ENCODE peak calls at places on chromosomes 11 and 22, in five cellular contexts. B is endothelial cell of umbilical vein, W is astrocyte of the spinal cord, O is dorsolateral prefrontal cortex, H is BJ. L is an unnamed sample.

GRCh38 chr11:111819161-111820058 is 52.0 kb downstream of the ALG9 start:
- DNase-seq in B (peak), W (peak), O (no peak), H (peak), L (peak)

GRCh38 chr11:70567680-70568503 is 169.6 kb downstream of the CTTN start:
- DNase-seq in B (no peak), W (peak), O (peak), H (no peak), L (no peak)

GRCh38 chr11:43756575-43756974 is 76.0 kb downstream of the HSD17B12 start:
- DNase-seq in B (no peak), W (peak), O (no peak), H (no peak), L (no peak)

GRCh38 chr11:46678741-46679130 is 21.7 kb downstream of the ARHGAP1 start:
- DNase-seq in B (no peak), W (no peak), O (no peak), H (no peak), L (no peak)

GRCh38 chr11:18368236-18368635 is 26.1 kb upstream of the LDHA start:
- DNase-seq in B (no peak), W (peak), O (no peak), H (no peak), L (peak)

GRCh38 chr22:45878051-45878764 is 98.8 kb downstream of the WNT7B start:
- DNase-seq in B (no peak), W (no peak), O (peak), H (no peak), L (no peak)

GRCh38 chr11:118996926-118997626 is 862 bp upstream of the CENATAC start:
- DNase-seq in B (peak), W (peak), O (no peak), H (no peak), L (no peak)

GRCh38 chr11:73585834-73586575 is 11.9 kb downstream of the FAM168A start:
- DNase-seq in B (no peak), W (peak), O (no peak), H (no peak), L (no peak)

GRCh38 chr11:17781221-17781620 is 46.6 kb downstream of the KCNC1 start:
- DNase-seq in B (no peak), W (no peak), O (peak), H (no peak), L (no peak)

GRCh38 chr11:118401880-118402590 is 629 bp downstream of the ATP5MG start:
- DNase-seq in B (no peak), W (peak), O (no peak), H (peak), L (no peak)

GRCh38 chr11:59199546-59200420 is 12.9 kb downstream of the MPEG1 start:
- DNase-seq in B (no peak), W (no peak), O (no peak), H (no peak), L (no peak)

GRCh38 chr11:45937916-45938315 is 15.5 kb downstream of the LARGE2 start:
- DNase-seq in B (no peak), W (no peak), O (no peak), H (no peak), L (no peak)

GRCh38 chr11:70537576-70538571 is 139.5 kb downstream of the CTTN start:
- DNase-seq in B (no peak), W (no peak), O (no peak), H (no peak), L (no peak)

GRCh38 chr22:46346680-46347405 is 11.3 kb downstream of the TRMU start:
- DNase-seq in B (no peak), W (no peak), O (no peak), H (no peak), L (no peak)

GRCh38 chr11:61820174-61820573 is 3.4 kb upstream of the FADS1 start:
- DNase-seq in B (no peak), W (peak), O (no peak), H (no peak), L (no peak)

GRCh38 chr11:1202776-1203504 is 19.9 kb upstream of the MUC5B start:
- DNase-seq in B (peak), W (peak), O (peak), H (no peak), L (no peak)

GRCh38 chr11:1202154-1202775 is 20.6 kb upstream of the MUC5B start:
- DNase-seq in B (no peak), W (no peak), O (no peak), H (no peak), L (no peak)

GRCh38 chr11:1204381-1205101 is 18.3 kb upstream of the MUC5B start:
- DNase-seq in B (no peak), W (no peak), O (no peak), H (no peak), L (no peak)

GRCh38 chr11:1205121-1205986 is 17.5 kb upstream of the MUC5B start:
- DNase-seq in B (no peak), W (no peak), O (no peak), H (no peak), L (no peak)

GRCh38 chr11:1203505-1204271 is 19.2 kb upstream of the MUC5B start:
- DNase-seq in B (no peak), W (no peak), O (no peak), H (no peak), L (no peak)
- H3K4me3 ChIP-seq in B (no peak), W (no peak), O (no peak), H (no peak), L (no peak)

GRCh38 chr11:76799061-76799804 is 16.1 kb downstream of the TSKU start:
- DNase-seq in B (peak), W (peak), O (peak), H (no peak), L (no peak)
- H3K4me3 ChIP-seq in B (no peak), W (no peak), O (peak), H (no peak), L (peak)

GRCh38 chr11:13685461-13686108 is 17.1 kb downstream of the FAR1 start:
- DNase-seq in B (peak), W (peak), O (no peak), H (no peak), L (no peak)
- H3K4me3 ChIP-seq in B (no peak), W (no peak), O (no peak), H (no peak), L (no peak)

GRCh38 chr11:129041611-129042018 is 98.9 kb upstream of the TP53AIP1 start:
- DNase-seq in B (no peak), W (no peak), O (no peak), H (no peak), L (no peak)
- H3K4me3 ChIP-seq in B (no peak), W (no peak), O (no peak), H (no peak), L (no peak)

GRCh38 chr11:100670140-100670539 is 16.9 kb upstream of the ARHGAP42 start:
- DNase-seq in B (no peak), W (no peak), O (no peak), H (no peak), L (no peak)
- H3K4me3 ChIP-seq in B (no peak), W (no peak), O (no peak), H (no peak), L (no peak)

GRCh38 chr22:41928416-41929157 is 2.0 kb upstream of the TNFRSF13C start:
- DNase-seq in B (no peak), W (no peak), O (no peak), H (no peak), L (no peak)
- H3K4me3 ChIP-seq in B (no peak), W (no peak), O (no peak), H (no peak), L (no peak)

GRCh38 chr11:116833816-116834534 is 3.4 kb downstream of the APOA1 start:
- DNase-seq in B (no peak), W (no peak), O (no peak), H (no peak), L (no peak)

GRCh38 chr11:116835042-116835772 is 2.2 kb downstream of the APOA1 start:
- DNase-seq in B (peak), W (no peak), O (no peak), H (no peak), L (no peak)

GRCh38 chr11:116837231-116838091 is at the start of gene APOA1:
- DNase-seq in B (no peak), W (no peak), O (no peak), H (no peak), L (no peak)

GRCh38 chr11:116836648-116837023 is 786 bp downstream of the APOA1 start:
- DNase-seq in B (no peak), W (no peak), O (no peak), H (no peak), L (no peak)

DNA sequence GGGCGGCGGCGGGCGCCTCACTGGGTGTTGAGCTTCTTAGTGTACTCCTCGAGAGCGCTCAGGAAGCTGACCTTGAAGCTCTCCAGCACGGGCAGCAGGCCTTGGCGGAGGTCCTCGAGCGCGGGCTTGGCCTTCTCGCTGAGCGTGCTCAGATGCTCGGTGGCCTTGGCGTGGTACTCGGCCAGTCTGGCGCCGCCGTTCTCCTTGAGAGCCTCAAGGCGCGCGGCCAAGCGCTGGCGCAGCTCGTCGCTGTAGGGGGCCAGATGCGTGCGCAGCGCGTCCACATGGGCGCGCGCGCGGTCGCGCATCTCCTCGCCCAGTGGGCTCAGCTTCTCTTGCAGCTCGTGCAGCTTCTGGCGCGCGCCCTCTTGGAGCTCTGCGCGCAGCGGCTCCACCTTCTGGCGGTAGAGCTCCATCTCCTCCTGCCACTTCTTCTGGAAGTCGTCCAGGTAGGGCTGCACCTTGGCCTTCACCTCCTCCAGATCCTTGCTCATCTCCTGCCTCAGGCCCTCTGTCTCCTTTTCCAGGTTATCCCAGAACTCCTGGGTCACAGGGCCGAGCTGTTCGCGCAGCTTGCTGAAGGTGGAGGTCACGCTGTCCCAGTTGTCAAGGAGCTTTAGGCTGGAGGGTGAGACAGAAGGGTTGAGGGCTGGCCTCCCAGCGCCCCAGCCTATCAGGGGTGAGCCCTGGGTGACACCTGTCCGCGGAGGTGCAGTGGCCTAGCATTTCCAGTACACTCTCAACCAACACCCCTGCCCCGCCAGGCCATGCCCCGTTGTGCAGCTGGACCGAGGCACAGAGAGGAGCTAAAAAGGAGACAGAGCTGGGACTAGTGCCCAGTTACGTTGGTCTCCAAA is 1.4 kb downstream of the APOA1 start:
- DNase-seq in B (peak), W (peak), O (peak), H (peak), L (peak)
- H3K4me3 ChIP-seq in B (peak), W (peak), O (peak), H (peak), L (peak)

GRCh38 chr11:64759131-64759721 is 548 bp downstream of the PYGM start:
- DNase-seq in B (no peak), W (no peak), O (no peak), H (no peak), L (no peak)

GRCh38 chr11:64757549-64758329 is 2.0 kb downstream of the PYGM start:
- DNase-seq in B (no peak), W (no peak), O (peak), H (no peak), L (no peak)

GRCh38 chr11:64760759-64761417 is 1.1 kb upstream of the PYGM start:
- DNase-seq in B (no peak), W (no peak), O (no peak), H (no peak), L (no peak)

GRCh38 chr11:64759722-64760719 is at the start of gene PYGM:
- DNase-seq in B (no peak), W (no peak), O (peak), H (no peak), L (peak)

DNA sequence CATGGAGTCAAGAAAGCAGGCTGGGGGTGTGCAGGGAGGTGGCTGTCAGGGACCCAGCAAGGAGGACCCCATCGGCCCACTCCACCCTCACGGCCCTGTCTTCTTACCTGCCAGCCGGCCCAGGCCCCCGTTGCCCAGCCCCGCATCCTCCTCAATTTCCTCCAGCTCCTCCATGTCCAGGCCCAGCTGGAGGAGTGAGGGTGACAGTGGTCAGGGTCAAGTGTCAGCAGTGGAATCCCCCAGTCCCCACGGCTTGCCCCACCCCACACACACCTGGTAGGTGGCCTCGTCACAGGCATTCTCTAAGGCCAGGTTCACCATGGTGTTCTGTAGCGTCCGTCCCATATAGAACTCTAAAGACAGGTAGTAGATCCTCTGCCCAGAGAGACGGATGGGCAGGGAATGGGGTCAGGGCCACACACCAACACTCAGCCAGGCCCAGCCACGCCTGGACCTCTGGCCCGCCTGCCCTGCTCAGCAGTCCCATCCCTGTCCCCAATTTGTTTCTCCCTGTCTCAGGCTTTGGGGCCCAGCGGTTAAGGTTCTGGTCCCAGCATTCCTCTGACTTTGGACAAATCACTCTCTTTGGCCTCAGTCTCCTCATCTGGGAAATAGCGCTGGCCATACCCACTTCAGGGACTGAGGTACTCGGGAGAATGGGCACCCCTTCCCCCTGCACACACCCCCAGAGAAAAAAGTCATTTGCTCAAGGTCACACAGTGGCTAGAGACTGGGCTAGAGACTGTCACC is 1.3 kb downstream of the PYGM start:
- DNase-seq in B (no peak), W (no peak), O (peak), H (no peak), L (no peak)
- H3K4me3 ChIP-seq in B (no peak), W (no peak), O (peak), H (no peak), L (no peak)

GRCh38 chr11:128477811-128478210 is 109.5 kb downstream of the ETS1 start:
- DNase-seq in B (no peak), W (no peak), O (no peak), H (no peak), L (no peak)
- H3K4me3 ChIP-seq in B (no peak), W (no peak), O (no peak), H (no peak), L (no peak)

DNA sequence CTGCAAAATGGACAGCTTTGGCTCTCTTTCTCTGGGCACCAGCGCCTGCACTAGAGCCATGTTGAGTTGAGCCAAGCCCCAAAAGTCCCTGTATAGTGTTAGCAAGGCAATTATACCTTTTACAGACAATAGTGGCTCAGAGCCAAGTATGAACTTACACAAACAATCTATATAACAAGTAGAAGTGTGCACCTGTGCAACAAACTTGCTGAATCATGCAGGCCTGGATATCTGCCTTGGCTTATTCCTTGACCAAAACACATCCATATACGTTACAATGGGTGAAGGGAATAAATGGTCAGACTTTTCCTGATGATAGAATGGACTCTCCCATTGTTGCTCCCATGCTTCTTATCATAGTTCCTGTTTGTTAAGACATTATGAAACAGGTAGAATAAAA is 3.8 kb upstream of the OR52I2 start:
- DNase-seq in B (no peak), W (no peak), O (no peak), H (no peak), L (no peak)
- H3K4me3 ChIP-seq in B (no peak), W (no peak), O (no peak), H (no peak), L (no peak)

L was measured in skeletal muscle cell.